ENCODE peak calls at places on chromosomes 3 and 15, in four cellular contexts. One of them, this sample, is unnamed.

GRCh38 chr15:52262364-52262763 is 33.2 kb downstream of the MYO5C start:
- DNase-seq in fibroblast of lung: no peak
- DNase-seq in lung: no peak
- DNase-seq in psoas muscle: no peak
- DNase-seq in this sample: no peak

GRCh38 chr15:57949374-57949938 is 116.1 kb downstream of the ALDH1A2 start:
- DNase-seq in lung: no peak
- DNase-seq in psoas muscle: no peak
- DNase-seq in fibroblast of lung: no peak
- DNase-seq in this sample: no peak

GRCh38 chr15:60591491-60592385 is 112.8 kb upstream of the ICE2 start:
- DNase-seq in psoas muscle: peak
- DNase-seq in lung: peak
- DNase-seq in fibroblast of lung: peak
- DNase-seq in this sample: peak

GRCh38 chr3:50512131-50512530 is 8.7 kb upstream of the CACNA2D2 start:
- DNase-seq in psoas muscle: no peak
- DNase-seq in fibroblast of lung: no peak
- DNase-seq in lung: no peak
- DNase-seq in this sample: no peak

GRCh38 chr3:144273611-144274010 is 302.0 kb downstream of the DIPK2A start:
- DNase-seq in fibroblast of lung: peak
- DNase-seq in lung: no peak
- DNase-seq in psoas muscle: no peak
- DNase-seq in this sample: no peak

GRCh38 chr3:191399918-191400317 is 61.0 kb upstream of the PYDC2 start:
- DNase-seq in psoas muscle: no peak
- DNase-seq in lung: no peak
- DNase-seq in fibroblast of lung: no peak
- DNase-seq in this sample: no peak

GRCh38 chr3:142981108-142981507 is 17.6 kb upstream of the PAQR9 start:
- DNase-seq in lung: no peak
- DNase-seq in psoas muscle: no peak
- DNase-seq in fibroblast of lung: no peak
- DNase-seq in this sample: no peak

GRCh38 chr3:53238051-53238850 is 17.6 kb downstream of the TKT start:
- DNase-seq in psoas muscle: no peak
- DNase-seq in lung: peak
- DNase-seq in fibroblast of lung: peak
- DNase-seq in this sample: peak

GRCh38 chr15:25693321-25694237 is 169.5 kb downstream of the ATP10A start:
- DNase-seq in psoas muscle: no peak
- DNase-seq in fibroblast of lung: peak
- DNase-seq in lung: no peak
- DNase-seq in this sample: no peak

GRCh38 chr3:160837394-160837975 is 81.5 kb downstream of the PPM1L start:
- DNase-seq in fibroblast of lung: no peak
- DNase-seq in lung: no peak
- DNase-seq in psoas muscle: no peak
- DNase-seq in this sample: peak

GRCh38 chr3:116285781-116286180 is 159.5 kb downstream of the LSAMP start:
- DNase-seq in lung: no peak
- DNase-seq in psoas muscle: no peak
- DNase-seq in fibroblast of lung: no peak
- DNase-seq in this sample: no peak

GRCh38 chr3:69767571-69767970 is 28.3 kb downstream of the MITF start:
- DNase-seq in lung: no peak
- DNase-seq in psoas muscle: peak
- DNase-seq in fibroblast of lung: no peak
- DNase-seq in this sample: peak

GRCh38 chr3:127157181-127157828 is 35.6 kb upstream of the PRR23E start:
- DNase-seq in lung: no peak
- DNase-seq in psoas muscle: no peak
- DNase-seq in fibroblast of lung: no peak
- DNase-seq in this sample: peak

GRCh38 chr15:43292375-43293078 is 25.8 kb upstream of the TGM5 start:
- DNase-seq in lung: no peak
- DNase-seq in psoas muscle: no peak
- DNase-seq in fibroblast of lung: peak
- DNase-seq in this sample: no peak

GRCh38 chr3:52532838-52533622 is 627 bp downstream of the NT5DC2 start:
- DNase-seq in lung: no peak
- DNase-seq in psoas muscle: no peak
- DNase-seq in fibroblast of lung: peak
- DNase-seq in this sample: peak

GRCh38 chr3:99714146-99714545 is 75.8 kb downstream of the COL8A1 start:
- DNase-seq in psoas muscle: no peak
- DNase-seq in lung: no peak
- DNase-seq in fibroblast of lung: peak
- DNase-seq in this sample: no peak

GRCh38 chr3:185737740-185738680 is 86.8 kb downstream of the IGF2BP2 start:
- DNase-seq in psoas muscle: no peak
- DNase-seq in lung: no peak
- DNase-seq in fibroblast of lung: no peak
- DNase-seq in this sample: no peak

GRCh38 chr3:185734725-185735096 is 90.1 kb downstream of the IGF2BP2 start:
- DNase-seq in fibroblast of lung: no peak
- DNase-seq in psoas muscle: no peak
- DNase-seq in lung: no peak
- DNase-seq in this sample: no peak

GRCh38 chr3:185733980-185734724 is 90.7 kb downstream of the IGF2BP2 start:
- DNase-seq in psoas muscle: no peak
- DNase-seq in fibroblast of lung: peak
- DNase-seq in lung: peak
- DNase-seq in this sample: peak

GRCh38 chr3:185739264-185739701 is 85.6 kb downstream of the IGF2BP2 start:
- DNase-seq in fibroblast of lung: no peak
- DNase-seq in lung: no peak
- DNase-seq in psoas muscle: no peak
- DNase-seq in this sample: no peak

GRCh38 chr3:185737020-185737419 is 87.8 kb downstream of the IGF2BP2 start:
- DNase-seq in fibroblast of lung: peak
- DNase-seq in lung: no peak
- DNase-seq in psoas muscle: no peak
- DNase-seq in this sample: no peak
- H3K27ac ChIP-seq in fibroblast of lung: peak
- H3K27ac ChIP-seq in lung: no peak
- H3K27ac ChIP-seq in psoas muscle: no peak
- H3K27ac ChIP-seq in this sample: no peak

GRCh38 chr15:96582473-96582872 is 252.0 kb downstream of the NR2F2 start:
- DNase-seq in lung: no peak
- DNase-seq in fibroblast of lung: no peak
- DNase-seq in psoas muscle: no peak
- DNase-seq in this sample: no peak

GRCh38 chr15:96585634-96586386 is 255.3 kb downstream of the NR2F2 start:
- DNase-seq in psoas muscle: no peak
- DNase-seq in lung: no peak
- DNase-seq in fibroblast of lung: peak
- DNase-seq in this sample: no peak

GRCh38 chr15:96578393-96578792 is 247.9 kb downstream of the NR2F2 start:
- DNase-seq in psoas muscle: no peak
- DNase-seq in fibroblast of lung: no peak
- DNase-seq in lung: no peak
- DNase-seq in this sample: no peak

GRCh38 chr15:96586901-96587300 is 256.4 kb downstream of the NR2F2 start:
- DNase-seq in psoas muscle: no peak
- DNase-seq in fibroblast of lung: no peak
- DNase-seq in lung: no peak
- DNase-seq in this sample: no peak

GRCh38 chr15:96583671-96584070 is 253.2 kb downstream of the NR2F2 start:
- DNase-seq in lung: no peak
- DNase-seq in fibroblast of lung: no peak
- DNase-seq in psoas muscle: no peak
- DNase-seq in this sample: no peak
- TF ChIP-seq CTCF in lung: no peak
- TF ChIP-seq CTCF in fibroblast of lung: no peak
- TF ChIP-seq CTCF in psoas muscle: no peak
- TF ChIP-seq CTCF in this sample: no peak

GRCh38 chr15:68342351-68342750 is 64.8 kb downstream of the FEM1B start:
- DNase-seq in psoas muscle: no peak
- DNase-seq in fibroblast of lung: no peak
- DNase-seq in lung: no peak
- DNase-seq in this sample: no peak
- H3K27ac ChIP-seq in psoas muscle: peak
- H3K27ac ChIP-seq in fibroblast of lung: no peak
- H3K27ac ChIP-seq in lung: no peak
- H3K27ac ChIP-seq in this sample: peak

DNA sequence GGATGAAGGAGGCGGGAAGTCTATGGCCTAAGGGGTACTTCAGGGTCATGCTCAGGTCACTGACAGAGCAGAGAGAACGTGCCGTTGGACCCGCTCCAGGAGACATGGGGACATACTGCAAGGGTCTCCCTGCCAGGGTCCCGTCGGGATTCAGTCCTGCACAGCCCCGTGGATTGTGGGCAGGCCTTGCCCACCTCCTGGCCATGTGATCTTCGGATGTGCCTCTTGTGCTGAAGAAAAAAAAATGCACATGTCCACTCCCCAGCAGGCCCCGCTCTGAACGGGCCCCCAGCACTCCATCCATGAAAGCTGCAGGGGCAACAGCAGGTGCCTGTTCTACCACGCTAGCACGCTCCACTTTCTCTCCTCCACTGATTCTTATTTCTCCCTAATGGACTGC is 22.9 kb downstream of the ST8SIA2 start:
- DNase-seq in fibroblast of lung: no peak
- DNase-seq in lung: no peak
- DNase-seq in psoas muscle: no peak
- DNase-seq in this sample: no peak
- TF ChIP-seq CTCF in fibroblast of lung: no peak
- TF ChIP-seq CTCF in lung: no peak
- TF ChIP-seq CTCF in psoas muscle: no peak
- TF ChIP-seq CTCF in this sample: no peak

GRCh38 chr3:136498919-136499447 is 248.8 kb downstream of the PCCB start:
- DNase-seq in psoas muscle: no peak
- DNase-seq in fibroblast of lung: no peak
- DNase-seq in lung: no peak
- DNase-seq in this sample: no peak
- H3K27ac ChIP-seq in psoas muscle: no peak
- H3K27ac ChIP-seq in fibroblast of lung: no peak
- H3K27ac ChIP-seq in lung: no peak
- H3K27ac ChIP-seq in this sample: no peak

GRCh38 chr3:23797490-23797889 is 8.3 kb upstream of the UBE2E1 start:
- DNase-seq in psoas muscle: no peak
- DNase-seq in lung: no peak
- DNase-seq in fibroblast of lung: no peak
- DNase-seq in this sample: no peak

GRCh38 chr3:23804441-23805227 is 1.1 kb upstream of the UBE2E1 start:
- DNase-seq in fibroblast of lung: no peak
- DNase-seq in lung: no peak
- DNase-seq in psoas muscle: no peak
- DNase-seq in this sample: peak

GRCh38 chr3:23796518-23796917 is 9.2 kb upstream of the UBE2E1 start:
- DNase-seq in lung: no peak
- DNase-seq in fibroblast of lung: no peak
- DNase-seq in psoas muscle: no peak
- DNase-seq in this sample: no peak

GRCh38 chr3:23805228-23805880 is 401 bp upstream of the UBE2E1 start:
- DNase-seq in lung: no peak
- DNase-seq in psoas muscle: no peak
- DNase-seq in fibroblast of lung: peak
- DNase-seq in this sample: no peak

DNA sequence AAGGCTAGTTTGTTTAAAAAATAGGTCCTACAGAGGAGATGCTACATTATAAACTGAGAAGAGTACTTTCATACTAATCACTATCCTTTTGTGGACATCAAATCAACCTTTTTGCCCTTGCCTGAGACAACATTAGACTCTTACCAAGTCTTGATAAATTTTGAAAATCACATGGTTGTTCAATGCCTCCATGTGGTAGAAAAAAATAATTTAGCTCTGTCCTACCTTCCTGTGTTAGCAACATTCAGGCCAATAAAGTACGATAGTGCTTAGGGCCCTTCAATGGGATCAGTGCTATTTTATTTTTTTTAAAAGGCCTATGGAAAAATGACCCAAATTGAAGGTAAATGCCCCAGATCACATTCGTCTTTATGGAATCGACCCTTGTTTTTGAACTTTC is 5.0 kb upstream of the UBE2E1 start:
- DNase-seq in fibroblast of lung: peak
- DNase-seq in lung: no peak
- DNase-seq in psoas muscle: no peak
- DNase-seq in this sample: no peak
- TF ChIP-seq CTCF in fibroblast of lung: peak
- TF ChIP-seq CTCF in lung: no peak
- TF ChIP-seq CTCF in psoas muscle: peak
- TF ChIP-seq CTCF in this sample: no peak

GRCh38 chr15:44794072-44794471 is 57.7 kb downstream of the TRIM69 start:
- DNase-seq in psoas muscle: no peak
- DNase-seq in lung: no peak
- DNase-seq in fibroblast of lung: no peak
- DNase-seq in this sample: no peak
- H3K27ac ChIP-seq in psoas muscle: no peak
- H3K27ac ChIP-seq in lung: no peak
- H3K27ac ChIP-seq in fibroblast of lung: no peak
- H3K27ac ChIP-seq in this sample: no peak

GRCh38 chr3:188792788-188793187 is 379.0 kb upstream of the TPRG1 start:
- DNase-seq in fibroblast of lung: peak
- DNase-seq in psoas muscle: peak
- DNase-seq in lung: no peak
- DNase-seq in this sample: no peak
- TF ChIP-seq CTCF in fibroblast of lung: peak
- TF ChIP-seq CTCF in psoas muscle: peak
- TF ChIP-seq CTCF in lung: no peak
- TF ChIP-seq CTCF in this sample: no peak

GRCh38 chr15:78637776-78638435 is 3.1 kb downstream of the CHRNB4 start:
- DNase-seq in psoas muscle: no peak
- DNase-seq in fibroblast of lung: no peak
- DNase-seq in lung: no peak
- DNase-seq in this sample: no peak
- H3K27ac ChIP-seq in psoas muscle: no peak
- H3K27ac ChIP-seq in fibroblast of lung: no peak
- H3K27ac ChIP-seq in lung: no peak
- H3K27ac ChIP-seq in this sample: no peak